ENCODE peak calls at places on chromosomes 12 and 14, in seven cellular contexts. P is SJSA1, O is A673, T is HCT116, B is colonic mucosa, F is cardiac muscle cell, I is ascending aorta. E is an unnamed sample.

GRCh38 chr14:21534576-21534975 is 8.4 kb upstream of the SALL2 start:
- DNase-seq in P (no peak), O (peak; percentile 99), T (no peak), B (no peak), F (no peak), I (no peak), E (no peak)

GRCh38 chr12:16174282-16174681 is 103.2 kb downstream of the SLC15A5 start:
- DNase-seq in P (no peak), O (no peak), T (no peak), B (no peak), F (no peak), I (no peak), E (no peak)

GRCh38 chr14:58882577-58883018 is 244.8 kb downstream of the DACT1 start:
- DNase-seq in P (peak; percentile 23), O (peak; percentile 97), T (no peak), B (no peak), F (no peak), I (no peak), E (no peak)

GRCh38 chr14:105487986-105488777 is 1.5 kb downstream of the CRIP1 start:
- DNase-seq in P (no peak), O (no peak), T (no peak), B (peak; percentile 86), F (no peak), I (no peak), E (no peak)

GRCh38 chr12:16586350-16587109 is 19.4 kb downstream of the LMO3 start:
- DNase-seq in P (no peak), O (no peak), T (no peak), B (no peak), F (no peak), I (no peak), E (peak; percentile 53)

GRCh38 chr14:75711134-75711795 is 50.2 kb downstream of the TTLL5 start:
- DNase-seq in P (peak; percentile 32), O (peak; percentile 69), T (peak; percentile 43), B (no peak), F (peak; percentile 62), I (no peak), E (peak; percentile 55)

GRCh38 chr12:12156116-12156515 is 85.4 kb downstream of the BCL2L14 start:
- DNase-seq in P (no peak), O (no peak), T (no peak), B (no peak), F (no peak), I (no peak), E (no peak)

GRCh38 chr14:99231850-99232401 is 40.1 kb downstream of the BCL11B start:
- DNase-seq in P (peak; percentile 92), O (peak; percentile 62), T (peak; percentile 15), B (no peak), F (peak; percentile 86), I (no peak), E (no peak)

GRCh38 chr14:65297744-65298143 is 114.8 kb upstream of the FUT8 start:
- DNase-seq in P (no peak), O (no peak), T (no peak), B (peak; percentile 66), F (no peak), I (no peak), E (peak; percentile 96)

GRCh38 chr14:53924754-53925153 is 31.9 kb downstream of the BMP4 start:
- DNase-seq in P (peak; percentile 76), O (no peak), T (peak; percentile 10), B (no peak), F (no peak), I (no peak), E (no peak)

GRCh38 chr14:22814945-22815713 is at the start of gene SLC7A7:
- DNase-seq in P (no peak), O (no peak), T (no peak), B (peak; percentile 47), F (no peak), I (no peak), E (no peak)

GRCh38 chr12:130669797-130670196 is 46.3 kb downstream of the RIMBP2 start:
- DNase-seq in P (no peak), O (no peak), T (no peak), B (no peak), F (no peak), I (no peak), E (no peak)

GRCh38 chr14:68961781-68962584 is 17.1 kb downstream of the ACTN1 start:
- DNase-seq in P (peak; percentile 48), O (no peak), T (no peak), B (no peak), F (no peak), I (peak; percentile 80), E (no peak)

GRCh38 chr12:82012176-82012575 is 253.0 kb upstream of the PPFIA2 start:
- DNase-seq in P (no peak), O (no peak), T (no peak), B (no peak), F (no peak), I (no peak), E (no peak)

GRCh38 chr14:100487304-100487703 is 99.9 kb downstream of the BEGAIN start:
- DNase-seq in P (no peak), O (no peak), T (no peak), B (no peak), F (no peak), I (no peak), E (no peak)

GRCh38 chr14:100484531-100485267 is 102.5 kb downstream of the BEGAIN start:
- DNase-seq in P (no peak), O (no peak), T (no peak), B (no peak), F (no peak), I (no peak), E (no peak)

GRCh38 chr14:100490252-100490651 is 97.0 kb downstream of the BEGAIN start:
- DNase-seq in P (no peak), O (no peak), T (no peak), B (no peak), F (no peak), I (no peak), E (no peak)

GRCh38 chr14:100488057-100488456 is 99.2 kb downstream of the BEGAIN start:
- DNase-seq in P (no peak), O (no peak), T (no peak), B (no peak), F (no peak), I (no peak), E (no peak)

GRCh38 chr14:100486025-100486828 is 101.0 kb downstream of the BEGAIN start:
- DNase-seq in P (peak; percentile 91), O (peak; percentile 79), T (no peak), B (peak; percentile 62), F (peak; percentile 92), I (peak; percentile 75), E (peak; percentile 67)
- H3K4me1 ChIP-seq in P (peaks cover 23% of the 10 kb centered on the region), O (no peaks in the 10 kb centered on the region), T (no peaks in the 10 kb centered on the region), B (no peaks in the 10 kb centered on the region), F (no peaks in the 10 kb centered on the region), I (no peaks in the 10 kb centered on the region), E (no peaks in the 10 kb centered on the region)

GRCh38 chr12:108691154-108691994 is 39.9 kb downstream of the CORO1C start:
- DNase-seq in P (peak; percentile 99), O (peak; percentile 94), T (peak; percentile 86), B (peak; percentile 86), F (peak; percentile 97), I (peak; percentile 98), E (peak; percentile 68)
- H3K4me1 ChIP-seq in P (peaks cover 61% of the 10 kb centered on the region), O (peaks cover 51% of the 10 kb centered on the region), T (peaks cover 42% of the 10 kb centered on the region), B (peaks cover 8% of the 10 kb centered on the region), F (peaks cover 54% of the 10 kb centered on the region), I (peaks cover 66% of the 10 kb centered on the region), E (peaks cover 35% of the 10 kb centered on the region)

DNA sequence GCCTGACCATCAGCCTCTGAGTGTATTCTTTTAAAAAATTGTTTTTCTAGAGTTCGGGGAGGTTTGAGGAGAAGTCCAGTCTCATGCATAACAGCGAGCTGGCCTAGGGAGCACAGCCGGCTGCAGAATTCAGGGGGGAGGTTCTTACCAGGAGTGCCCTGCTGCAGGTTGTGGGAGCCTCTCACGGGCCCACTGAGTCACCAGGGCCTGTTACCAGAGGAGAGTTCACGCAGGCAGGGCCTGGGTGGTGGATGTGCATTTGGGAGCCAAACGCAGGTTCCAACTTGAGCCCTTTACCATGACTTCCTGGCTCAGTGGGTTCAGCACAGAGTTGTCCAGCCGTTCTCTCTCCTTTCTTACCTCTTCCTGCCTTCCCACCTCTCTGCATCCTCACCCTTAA is 14.4 kb downstream of the CD9 start:
- DNase-seq in P (no peak), O (no peak), T (no peak), B (no peak), F (no peak), I (no peak), E (no peak)
- H3K4me1 ChIP-seq in P (peaks cover 93% of the 10 kb centered on the region), O (no peaks in the 10 kb centered on the region), T (peaks cover 85% of the 10 kb centered on the region), B (peaks cover 32% of the 10 kb centered on the region), F (peaks cover 4% of the 10 kb centered on the region), I (peaks cover 81% of the 10 kb centered on the region), E (peaks cover 19% of the 10 kb centered on the region)

GRCh38 chr14:52700701-52701172 is 5.4 kb upstream of the ERO1A start:
- DNase-seq in P (peak; percentile 29), O (no peak), T (peak; percentile 66), B (no peak), F (no peak), I (no peak), E (peak; percentile 39)
- H3K4me1 ChIP-seq in P (peaks cover 10% of the 10 kb centered on the region), O (peaks cover 10% of the 10 kb centered on the region), T (peaks cover 38% of the 10 kb centered on the region), B (no peaks in the 10 kb centered on the region), F (no peaks in the 10 kb centered on the region), I (no peaks in the 10 kb centered on the region), E (peaks cover 38% of the 10 kb centered on the region)

GRCh38 chr14:103725001-103725682 is 9.5 kb downstream of the ZFYVE21 start:
- DNase-seq in P (no peak), O (no peak), T (no peak), B (no peak), F (no peak), I (no peak), E (no peak)

GRCh38 chr14:103727313-103728000 is 11.8 kb downstream of the ZFYVE21 start:
- DNase-seq in P (no peak), O (no peak), T (no peak), B (peak; percentile 65), F (no peak), I (no peak), E (peak; percentile 61)

GRCh38 chr14:103726474-103726873 is 10.9 kb downstream of the ZFYVE21 start:
- DNase-seq in P (no peak), O (no peak), T (no peak), B (no peak), F (no peak), I (no peak), E (no peak)

GRCh38 chr14:103724116-103724515 is 8.5 kb downstream of the ZFYVE21 start:
- DNase-seq in P (no peak), O (no peak), T (no peak), B (no peak), F (peak; percentile 77), I (peak; percentile 87), E (peak; percentile 85)

DNA sequence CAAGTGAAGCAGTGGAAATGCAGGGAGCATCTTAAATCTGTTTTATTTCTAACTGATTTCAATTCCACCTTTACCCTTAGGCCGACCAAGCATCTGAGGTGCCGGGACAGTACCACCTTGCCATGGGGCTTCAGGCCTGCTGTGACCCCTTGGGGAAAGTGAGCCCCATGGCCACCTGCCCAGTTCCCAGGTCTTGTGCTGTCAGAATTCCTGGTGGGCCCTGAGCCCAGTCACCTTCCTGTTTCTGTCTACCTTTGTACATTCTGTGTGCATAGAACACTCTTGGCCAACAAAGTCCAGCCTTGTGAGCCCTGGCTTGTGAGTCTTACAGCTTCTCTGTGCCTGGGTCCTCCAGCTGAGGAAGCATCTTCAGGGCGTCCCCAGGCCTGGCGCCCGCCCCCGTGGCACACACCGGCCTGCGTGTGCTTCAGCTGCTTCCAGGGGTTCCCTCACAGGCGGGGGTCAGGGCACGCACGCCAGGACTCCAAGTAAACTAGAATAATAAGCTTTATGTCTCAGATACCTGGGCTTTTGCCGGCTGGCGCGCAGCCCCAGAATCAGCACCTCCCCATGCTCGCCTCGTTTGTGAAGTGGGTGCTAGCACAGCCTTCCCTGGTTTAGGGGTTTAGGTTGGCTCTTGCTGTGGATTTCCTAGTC is 10.3 kb downstream of the ZFYVE21 start:
- DNase-seq in P (no peak), O (no peak), T (no peak), B (no peak), F (no peak), I (no peak), E (no peak)
- H3K4me1 ChIP-seq in P (peaks cover 16% of the 10 kb centered on the region), O (no peaks in the 10 kb centered on the region), T (peaks cover 23% of the 10 kb centered on the region), B (peaks cover 7% of the 10 kb centered on the region), F (peaks cover 19% of the 10 kb centered on the region), I (peaks cover 39% of the 10 kb centered on the region), E (peaks cover 72% of the 10 kb centered on the region)

E was measured in body of pancreas.